ENCODE peak calls at places on chromosome 11, in nine cellular contexts. One of them, this sample, is unnamed.

GRCh38 chr11:67072295-67072694 is 15.6 kb downstream of the RHOD start:
- DNase-seq in CD4-positive, alpha-beta memory T cell: no peak
- DNase-seq in ELF-1: no peak
- DNase-seq in AG20443: no peak
- DNase-seq in stimulated activated CD8-positive, alpha-beta memory T cell treated with anti-CD3 and anti-CD28 coated beads, Interleukin-15, amount 100 ng/mL, for 24 hours: no peak
- DNase-seq in right atrium auricular region: no peak
- DNase-seq in activated T-helper 1 cell treated with anti-CD3 and anti-CD28 coated beads, Interleukin-12 subunit alpha, Interleukin-12 subunit beta, Interleukin-2, Interleukin-4 antibody, amounts not matched to agents 30 ng/mL and 10 ng/mL and 1 ng/mL, durations not matched to agents 14 hours and 24 hours and 36 hours: no peak
- DNase-seq in ELR: no peak
- DNase-seq in GM03348: no peak
- DNase-seq in this sample: no peak

GRCh38 chr11:10441652-10442503 is 13.2 kb upstream of the AMPD3 start:
- DNase-seq in CD4-positive, alpha-beta memory T cell: peak
- DNase-seq in ELF-1: no peak
- DNase-seq in AG20443: no peak
- DNase-seq in stimulated activated CD8-positive, alpha-beta memory T cell treated with anti-CD3 and anti-CD28 coated beads, Interleukin-15, amount 100 ng/mL, for 24 hours: no peak
- DNase-seq in right atrium auricular region: no peak
- DNase-seq in activated T-helper 1 cell treated with anti-CD3 and anti-CD28 coated beads, Interleukin-12 subunit alpha, Interleukin-12 subunit beta, Interleukin-2, Interleukin-4 antibody, amounts not matched to agents 30 ng/mL and 10 ng/mL and 1 ng/mL, durations not matched to agents 14 hours and 24 hours and 36 hours: peak
- DNase-seq in ELR: no peak
- DNase-seq in GM03348: no peak
- DNase-seq in this sample: no peak

GRCh38 chr11:69445131-69445470 is 36.4 kb upstream of the LINC01488 start:
- DNase-seq in CD4-positive, alpha-beta memory T cell: no peak
- DNase-seq in ELF-1: no peak
- DNase-seq in AG20443: no peak
- DNase-seq in stimulated activated CD8-positive, alpha-beta memory T cell treated with anti-CD3 and anti-CD28 coated beads, Interleukin-15, amount 100 ng/mL, for 24 hours: no peak
- DNase-seq in right atrium auricular region: no peak
- DNase-seq in activated T-helper 1 cell treated with anti-CD3 and anti-CD28 coated beads, Interleukin-12 subunit alpha, Interleukin-12 subunit beta, Interleukin-2, Interleukin-4 antibody, amounts not matched to agents 30 ng/mL and 10 ng/mL and 1 ng/mL, durations not matched to agents 14 hours and 24 hours and 36 hours: no peak
- DNase-seq in ELR: no peak
- DNase-seq in GM03348: no peak
- DNase-seq in this sample: no peak

GRCh38 chr11:86341382-86341781 is 33.3 kb upstream of the CCDC81 start:
- DNase-seq in CD4-positive, alpha-beta memory T cell: no peak
- DNase-seq in ELF-1: no peak
- DNase-seq in AG20443: no peak
- DNase-seq in stimulated activated CD8-positive, alpha-beta memory T cell treated with anti-CD3 and anti-CD28 coated beads, Interleukin-15, amount 100 ng/mL, for 24 hours: no peak
- DNase-seq in right atrium auricular region: no peak
- DNase-seq in activated T-helper 1 cell treated with anti-CD3 and anti-CD28 coated beads, Interleukin-12 subunit alpha, Interleukin-12 subunit beta, Interleukin-2, Interleukin-4 antibody, amounts not matched to agents 30 ng/mL and 10 ng/mL and 1 ng/mL, durations not matched to agents 14 hours and 24 hours and 36 hours: no peak
- DNase-seq in ELR: no peak
- DNase-seq in GM03348: no peak
- DNase-seq in this sample: no peak

GRCh38 chr11:63906585-63906984 is 10.4 kb downstream of the RCOR2 start:
- DNase-seq in CD4-positive, alpha-beta memory T cell: peak
- DNase-seq in ELF-1: no peak
- DNase-seq in AG20443: peak
- DNase-seq in stimulated activated CD8-positive, alpha-beta memory T cell treated with anti-CD3 and anti-CD28 coated beads, Interleukin-15, amount 100 ng/mL, for 24 hours: no peak
- DNase-seq in right atrium auricular region: no peak
- DNase-seq in activated T-helper 1 cell treated with anti-CD3 and anti-CD28 coated beads, Interleukin-12 subunit alpha, Interleukin-12 subunit beta, Interleukin-2, Interleukin-4 antibody, amounts not matched to agents 30 ng/mL and 10 ng/mL and 1 ng/mL, durations not matched to agents 14 hours and 24 hours and 36 hours: peak
- DNase-seq in ELR: peak
- DNase-seq in GM03348: peak
- DNase-seq in this sample: no peak

GRCh38 chr11:65492637-65493366 is 6.0 kb upstream of the MALAT1 start:
- DNase-seq in CD4-positive, alpha-beta memory T cell: no peak
- DNase-seq in ELF-1: no peak
- DNase-seq in AG20443: peak
- DNase-seq in stimulated activated CD8-positive, alpha-beta memory T cell treated with anti-CD3 and anti-CD28 coated beads, Interleukin-15, amount 100 ng/mL, for 24 hours: no peak
- DNase-seq in right atrium auricular region: peak
- DNase-seq in activated T-helper 1 cell treated with anti-CD3 and anti-CD28 coated beads, Interleukin-12 subunit alpha, Interleukin-12 subunit beta, Interleukin-2, Interleukin-4 antibody, amounts not matched to agents 30 ng/mL and 10 ng/mL and 1 ng/mL, durations not matched to agents 14 hours and 24 hours and 36 hours: no peak
- DNase-seq in ELR: peak
- DNase-seq in GM03348: peak
- DNase-seq in this sample: no peak

GRCh38 chr11:84947970-84948600 is 679.1 kb downstream of the DLG2 start:
- DNase-seq in CD4-positive, alpha-beta memory T cell: no peak
- DNase-seq in ELF-1: peak
- DNase-seq in AG20443: peak
- DNase-seq in stimulated activated CD8-positive, alpha-beta memory T cell treated with anti-CD3 and anti-CD28 coated beads, Interleukin-15, amount 100 ng/mL, for 24 hours: no peak
- DNase-seq in right atrium auricular region: no peak
- DNase-seq in activated T-helper 1 cell treated with anti-CD3 and anti-CD28 coated beads, Interleukin-12 subunit alpha, Interleukin-12 subunit beta, Interleukin-2, Interleukin-4 antibody, amounts not matched to agents 30 ng/mL and 10 ng/mL and 1 ng/mL, durations not matched to agents 14 hours and 24 hours and 36 hours: no peak
- DNase-seq in ELR: peak
- DNase-seq in GM03348: peak
- DNase-seq in this sample: no peak

GRCh38 chr11:112128483-112129121 is 35.3 kb downstream of the IL18 start:
- DNase-seq in CD4-positive, alpha-beta memory T cell: no peak
- DNase-seq in ELF-1: no peak
- DNase-seq in AG20443: peak
- DNase-seq in stimulated activated CD8-positive, alpha-beta memory T cell treated with anti-CD3 and anti-CD28 coated beads, Interleukin-15, amount 100 ng/mL, for 24 hours: no peak
- DNase-seq in right atrium auricular region: no peak
- DNase-seq in activated T-helper 1 cell treated with anti-CD3 and anti-CD28 coated beads, Interleukin-12 subunit alpha, Interleukin-12 subunit beta, Interleukin-2, Interleukin-4 antibody, amounts not matched to agents 30 ng/mL and 10 ng/mL and 1 ng/mL, durations not matched to agents 14 hours and 24 hours and 36 hours: no peak
- DNase-seq in ELR: peak
- DNase-seq in GM03348: peak
- DNase-seq in this sample: no peak

GRCh38 chr11:1515082-1516060 is 28.8 kb upstream of the MOB2 start:
- DNase-seq in CD4-positive, alpha-beta memory T cell: peak
- DNase-seq in ELF-1: peak
- DNase-seq in AG20443: peak
- DNase-seq in stimulated activated CD8-positive, alpha-beta memory T cell treated with anti-CD3 and anti-CD28 coated beads, Interleukin-15, amount 100 ng/mL, for 24 hours: peak
- DNase-seq in right atrium auricular region: peak
- DNase-seq in activated T-helper 1 cell treated with anti-CD3 and anti-CD28 coated beads, Interleukin-12 subunit alpha, Interleukin-12 subunit beta, Interleukin-2, Interleukin-4 antibody, amounts not matched to agents 30 ng/mL and 10 ng/mL and 1 ng/mL, durations not matched to agents 14 hours and 24 hours and 36 hours: peak
- DNase-seq in ELR: peak
- DNase-seq in GM03348: peak
- DNase-seq in this sample: peak

GRCh38 chr11:11982975-11983374 is 25.5 kb downstream of the DKK3 start:
- DNase-seq in CD4-positive, alpha-beta memory T cell: no peak
- DNase-seq in ELF-1: no peak
- DNase-seq in AG20443: peak
- DNase-seq in stimulated activated CD8-positive, alpha-beta memory T cell treated with anti-CD3 and anti-CD28 coated beads, Interleukin-15, amount 100 ng/mL, for 24 hours: no peak
- DNase-seq in right atrium auricular region: no peak
- DNase-seq in activated T-helper 1 cell treated with anti-CD3 and anti-CD28 coated beads, Interleukin-12 subunit alpha, Interleukin-12 subunit beta, Interleukin-2, Interleukin-4 antibody, amounts not matched to agents 30 ng/mL and 10 ng/mL and 1 ng/mL, durations not matched to agents 14 hours and 24 hours and 36 hours: no peak
- DNase-seq in ELR: peak
- DNase-seq in GM03348: no peak
- DNase-seq in this sample: no peak

GRCh38 chr11:105670811-105671210 is 60.9 kb downstream of the GRIA4 start:
- DNase-seq in CD4-positive, alpha-beta memory T cell: no peak
- DNase-seq in ELF-1: no peak
- DNase-seq in AG20443: no peak
- DNase-seq in stimulated activated CD8-positive, alpha-beta memory T cell treated with anti-CD3 and anti-CD28 coated beads, Interleukin-15, amount 100 ng/mL, for 24 hours: no peak
- DNase-seq in right atrium auricular region: no peak
- DNase-seq in activated T-helper 1 cell treated with anti-CD3 and anti-CD28 coated beads, Interleukin-12 subunit alpha, Interleukin-12 subunit beta, Interleukin-2, Interleukin-4 antibody, amounts not matched to agents 30 ng/mL and 10 ng/mL and 1 ng/mL, durations not matched to agents 14 hours and 24 hours and 36 hours: no peak
- DNase-seq in ELR: peak
- DNase-seq in GM03348: no peak
- DNase-seq in this sample: no peak

GRCh38 chr11:108647701-108648527 is 17.0 kb upstream of the DDX10 start:
- DNase-seq in CD4-positive, alpha-beta memory T cell: peak
- DNase-seq in ELF-1: peak
- DNase-seq in AG20443: peak
- DNase-seq in stimulated activated CD8-positive, alpha-beta memory T cell treated with anti-CD3 and anti-CD28 coated beads, Interleukin-15, amount 100 ng/mL, for 24 hours: no peak
- DNase-seq in right atrium auricular region: peak
- DNase-seq in activated T-helper 1 cell treated with anti-CD3 and anti-CD28 coated beads, Interleukin-12 subunit alpha, Interleukin-12 subunit beta, Interleukin-2, Interleukin-4 antibody, amounts not matched to agents 30 ng/mL and 10 ng/mL and 1 ng/mL, durations not matched to agents 14 hours and 24 hours and 36 hours: peak
- DNase-seq in ELR: peak
- DNase-seq in GM03348: peak
- DNase-seq in this sample: peak

GRCh38 chr11:116733959-116734517 is 38.7 kb downstream of the BUD13 start:
- DNase-seq in CD4-positive, alpha-beta memory T cell: no peak
- DNase-seq in ELF-1: no peak
- DNase-seq in AG20443: no peak
- DNase-seq in stimulated activated CD8-positive, alpha-beta memory T cell treated with anti-CD3 and anti-CD28 coated beads, Interleukin-15, amount 100 ng/mL, for 24 hours: no peak
- DNase-seq in right atrium auricular region: no peak
- DNase-seq in activated T-helper 1 cell treated with anti-CD3 and anti-CD28 coated beads, Interleukin-12 subunit alpha, Interleukin-12 subunit beta, Interleukin-2, Interleukin-4 antibody, amounts not matched to agents 30 ng/mL and 10 ng/mL and 1 ng/mL, durations not matched to agents 14 hours and 24 hours and 36 hours: no peak
- DNase-seq in ELR: no peak
- DNase-seq in GM03348: no peak
- DNase-seq in this sample: no peak

GRCh38 chr11:94574193-94574961 is 7.2 kb downstream of the PIWIL4 start:
- DNase-seq in CD4-positive, alpha-beta memory T cell: no peak
- DNase-seq in ELF-1: no peak
- DNase-seq in AG20443: peak
- DNase-seq in stimulated activated CD8-positive, alpha-beta memory T cell treated with anti-CD3 and anti-CD28 coated beads, Interleukin-15, amount 100 ng/mL, for 24 hours: no peak
- DNase-seq in right atrium auricular region: no peak
- DNase-seq in activated T-helper 1 cell treated with anti-CD3 and anti-CD28 coated beads, Interleukin-12 subunit alpha, Interleukin-12 subunit beta, Interleukin-2, Interleukin-4 antibody, amounts not matched to agents 30 ng/mL and 10 ng/mL and 1 ng/mL, durations not matched to agents 14 hours and 24 hours and 36 hours: no peak
- DNase-seq in ELR: peak
- DNase-seq in GM03348: peak
- DNase-seq in this sample: no peak

GRCh38 chr11:71200172-71200716 is 52.1 kb downstream of the SHANK2 start:
- DNase-seq in CD4-positive, alpha-beta memory T cell: no peak
- DNase-seq in ELF-1: no peak
- DNase-seq in AG20443: no peak
- DNase-seq in stimulated activated CD8-positive, alpha-beta memory T cell treated with anti-CD3 and anti-CD28 coated beads, Interleukin-15, amount 100 ng/mL, for 24 hours: no peak
- DNase-seq in right atrium auricular region: no peak
- DNase-seq in activated T-helper 1 cell treated with anti-CD3 and anti-CD28 coated beads, Interleukin-12 subunit alpha, Interleukin-12 subunit beta, Interleukin-2, Interleukin-4 antibody, amounts not matched to agents 30 ng/mL and 10 ng/mL and 1 ng/mL, durations not matched to agents 14 hours and 24 hours and 36 hours: no peak
- DNase-seq in ELR: no peak
- DNase-seq in GM03348: no peak
- DNase-seq in this sample: no peak

GRCh38 chr11:120294096-120294495 is 31.0 kb upstream of the TLCD5 start:
- DNase-seq in CD4-positive, alpha-beta memory T cell: no peak
- DNase-seq in ELF-1: no peak
- DNase-seq in AG20443: no peak
- DNase-seq in stimulated activated CD8-positive, alpha-beta memory T cell treated with anti-CD3 and anti-CD28 coated beads, Interleukin-15, amount 100 ng/mL, for 24 hours: no peak
- DNase-seq in right atrium auricular region: no peak
- DNase-seq in activated T-helper 1 cell treated with anti-CD3 and anti-CD28 coated beads, Interleukin-12 subunit alpha, Interleukin-12 subunit beta, Interleukin-2, Interleukin-4 antibody, amounts not matched to agents 30 ng/mL and 10 ng/mL and 1 ng/mL, durations not matched to agents 14 hours and 24 hours and 36 hours: no peak
- DNase-seq in ELR: no peak
- DNase-seq in GM03348: no peak
- DNase-seq in this sample: no peak

GRCh38 chr11:123584737-123585136 is 69.7 kb downstream of the SCN3B start:
- DNase-seq in CD4-positive, alpha-beta memory T cell: no peak
- DNase-seq in ELF-1: no peak
- DNase-seq in AG20443: no peak
- DNase-seq in stimulated activated CD8-positive, alpha-beta memory T cell treated with anti-CD3 and anti-CD28 coated beads, Interleukin-15, amount 100 ng/mL, for 24 hours: no peak
- DNase-seq in right atrium auricular region: no peak
- DNase-seq in activated T-helper 1 cell treated with anti-CD3 and anti-CD28 coated beads, Interleukin-12 subunit alpha, Interleukin-12 subunit beta, Interleukin-2, Interleukin-4 antibody, amounts not matched to agents 30 ng/mL and 10 ng/mL and 1 ng/mL, durations not matched to agents 14 hours and 24 hours and 36 hours: no peak
- DNase-seq in ELR: no peak
- DNase-seq in GM03348: no peak
- DNase-seq in this sample: no peak

GRCh38 chr11:57095417-57095816 is 86.3 kb upstream of the LRRC55 start:
- DNase-seq in CD4-positive, alpha-beta memory T cell: no peak
- DNase-seq in ELF-1: no peak
- DNase-seq in AG20443: no peak
- DNase-seq in stimulated activated CD8-positive, alpha-beta memory T cell treated with anti-CD3 and anti-CD28 coated beads, Interleukin-15, amount 100 ng/mL, for 24 hours: no peak
- DNase-seq in right atrium auricular region: no peak
- DNase-seq in activated T-helper 1 cell treated with anti-CD3 and anti-CD28 coated beads, Interleukin-12 subunit alpha, Interleukin-12 subunit beta, Interleukin-2, Interleukin-4 antibody, amounts not matched to agents 30 ng/mL and 10 ng/mL and 1 ng/mL, durations not matched to agents 14 hours and 24 hours and 36 hours: no peak
- DNase-seq in ELR: no peak
- DNase-seq in GM03348: no peak
- DNase-seq in this sample: no peak

GRCh38 chr11:107040447-107041444 is 22.5 kb upstream of the GUCY1A2 start:
- DNase-seq in CD4-positive, alpha-beta memory T cell: no peak
- DNase-seq in ELF-1: no peak
- DNase-seq in AG20443: no peak
- DNase-seq in stimulated activated CD8-positive, alpha-beta memory T cell treated with anti-CD3 and anti-CD28 coated beads, Interleukin-15, amount 100 ng/mL, for 24 hours: no peak
- DNase-seq in right atrium auricular region: no peak
- DNase-seq in activated T-helper 1 cell treated with anti-CD3 and anti-CD28 coated beads, Interleukin-12 subunit alpha, Interleukin-12 subunit beta, Interleukin-2, Interleukin-4 antibody, amounts not matched to agents 30 ng/mL and 10 ng/mL and 1 ng/mL, durations not matched to agents 14 hours and 24 hours and 36 hours: no peak
- DNase-seq in ELR: peak
- DNase-seq in GM03348: no peak
- DNase-seq in this sample: no peak

GRCh38 chr11:72583177-72583553 is 91.1 kb downstream of the PDE2A start:
- DNase-seq in CD4-positive, alpha-beta memory T cell: no peak
- DNase-seq in ELF-1: no peak
- DNase-seq in AG20443: no peak
- DNase-seq in stimulated activated CD8-positive, alpha-beta memory T cell treated with anti-CD3 and anti-CD28 coated beads, Interleukin-15, amount 100 ng/mL, for 24 hours: no peak
- DNase-seq in right atrium auricular region: no peak
- DNase-seq in activated T-helper 1 cell treated with anti-CD3 and anti-CD28 coated beads, Interleukin-12 subunit alpha, Interleukin-12 subunit beta, Interleukin-2, Interleukin-4 antibody, amounts not matched to agents 30 ng/mL and 10 ng/mL and 1 ng/mL, durations not matched to agents 14 hours and 24 hours and 36 hours: no peak
- DNase-seq in ELR: no peak
- DNase-seq in GM03348: no peak
- DNase-seq in this sample: no peak

GRCh38 chr11:109902764-109903436 is 190.3 kb upstream of the ZC3H12C start:
- DNase-seq in CD4-positive, alpha-beta memory T cell: no peak
- DNase-seq in ELF-1: no peak
- DNase-seq in AG20443: no peak
- DNase-seq in stimulated activated CD8-positive, alpha-beta memory T cell treated with anti-CD3 and anti-CD28 coated beads, Interleukin-15, amount 100 ng/mL, for 24 hours: no peak
- DNase-seq in right atrium auricular region: no peak
- DNase-seq in activated T-helper 1 cell treated with anti-CD3 and anti-CD28 coated beads, Interleukin-12 subunit alpha, Interleukin-12 subunit beta, Interleukin-2, Interleukin-4 antibody, amounts not matched to agents 30 ng/mL and 10 ng/mL and 1 ng/mL, durations not matched to agents 14 hours and 24 hours and 36 hours: no peak
- DNase-seq in ELR: no peak
- DNase-seq in GM03348: no peak
- DNase-seq in this sample: no peak

GRCh38 chr11:77411238-77411637 is 62.7 kb downstream of the PAK1 start:
- DNase-seq in CD4-positive, alpha-beta memory T cell: no peak
- DNase-seq in ELF-1: no peak
- DNase-seq in AG20443: peak
- DNase-seq in stimulated activated CD8-positive, alpha-beta memory T cell treated with anti-CD3 and anti-CD28 coated beads, Interleukin-15, amount 100 ng/mL, for 24 hours: peak
- DNase-seq in right atrium auricular region: no peak
- DNase-seq in activated T-helper 1 cell treated with anti-CD3 and anti-CD28 coated beads, Interleukin-12 subunit alpha, Interleukin-12 subunit beta, Interleukin-2, Interleukin-4 antibody, amounts not matched to agents 30 ng/mL and 10 ng/mL and 1 ng/mL, durations not matched to agents 14 hours and 24 hours and 36 hours: peak
- DNase-seq in ELR: peak
- DNase-seq in GM03348: peak
- DNase-seq in this sample: no peak

GRCh38 chr11:830295-831131 is 2.2 kb upstream of the CD151 start:
- DNase-seq in CD4-positive, alpha-beta memory T cell: no peak
- DNase-seq in ELF-1: peak
- DNase-seq in AG20443: peak
- DNase-seq in stimulated activated CD8-positive, alpha-beta memory T cell treated with anti-CD3 and anti-CD28 coated beads, Interleukin-15, amount 100 ng/mL, for 24 hours: no peak
- DNase-seq in right atrium auricular region: no peak
- DNase-seq in activated T-helper 1 cell treated with anti-CD3 and anti-CD28 coated beads, Interleukin-12 subunit alpha, Interleukin-12 subunit beta, Interleukin-2, Interleukin-4 antibody, amounts not matched to agents 30 ng/mL and 10 ng/mL and 1 ng/mL, durations not matched to agents 14 hours and 24 hours and 36 hours: no peak
- DNase-seq in ELR: peak
- DNase-seq in GM03348: peak
- DNase-seq in this sample: no peak

GRCh38 chr11:103619480-103619879 is 417.0 kb upstream of the DDI1 start:
- DNase-seq in CD4-positive, alpha-beta memory T cell: no peak
- DNase-seq in ELF-1: no peak
- DNase-seq in AG20443: no peak
- DNase-seq in stimulated activated CD8-positive, alpha-beta memory T cell treated with anti-CD3 and anti-CD28 coated beads, Interleukin-15, amount 100 ng/mL, for 24 hours: no peak
- DNase-seq in right atrium auricular region: no peak
- DNase-seq in activated T-helper 1 cell treated with anti-CD3 and anti-CD28 coated beads, Interleukin-12 subunit alpha, Interleukin-12 subunit beta, Interleukin-2, Interleukin-4 antibody, amounts not matched to agents 30 ng/mL and 10 ng/mL and 1 ng/mL, durations not matched to agents 14 hours and 24 hours and 36 hours: no peak
- DNase-seq in ELR: no peak
- DNase-seq in GM03348: no peak
- DNase-seq in this sample: no peak

GRCh38 chr11:133930767-133931448 is 25.9 kb downstream of the IGSF9B start:
- DNase-seq in CD4-positive, alpha-beta memory T cell: no peak
- DNase-seq in ELF-1: peak
- DNase-seq in AG20443: peak
- DNase-seq in stimulated activated CD8-positive, alpha-beta memory T cell treated with anti-CD3 and anti-CD28 coated beads, Interleukin-15, amount 100 ng/mL, for 24 hours: no peak
- DNase-seq in right atrium auricular region: no peak
- DNase-seq in activated T-helper 1 cell treated with anti-CD3 and anti-CD28 coated beads, Interleukin-12 subunit alpha, Interleukin-12 subunit beta, Interleukin-2, Interleukin-4 antibody, amounts not matched to agents 30 ng/mL and 10 ng/mL and 1 ng/mL, durations not matched to agents 14 hours and 24 hours and 36 hours: no peak
- DNase-seq in ELR: peak
- DNase-seq in GM03348: no peak
- DNase-seq in this sample: no peak

GRCh38 chr11:2999464-2999998 is 7.4 kb upstream of the NAP1L4 start:
- DNase-seq in CD4-positive, alpha-beta memory T cell: no peak
- DNase-seq in ELF-1: no peak
- DNase-seq in AG20443: no peak
- DNase-seq in stimulated activated CD8-positive, alpha-beta memory T cell treated with anti-CD3 and anti-CD28 coated beads, Interleukin-15, amount 100 ng/mL, for 24 hours: no peak
- DNase-seq in right atrium auricular region: no peak
- DNase-seq in activated T-helper 1 cell treated with anti-CD3 and anti-CD28 coated beads, Interleukin-12 subunit alpha, Interleukin-12 subunit beta, Interleukin-2, Interleukin-4 antibody, amounts not matched to agents 30 ng/mL and 10 ng/mL and 1 ng/mL, durations not matched to agents 14 hours and 24 hours and 36 hours: no peak
- DNase-seq in ELR: no peak
- DNase-seq in GM03348: no peak
- DNase-seq in this sample: no peak

GRCh38 chr11:12692238-12693074 is 18.2 kb downstream of the TEAD1 start:
- DNase-seq in CD4-positive, alpha-beta memory T cell: no peak
- DNase-seq in ELF-1: peak
- DNase-seq in AG20443: peak
- DNase-seq in stimulated activated CD8-positive, alpha-beta memory T cell treated with anti-CD3 and anti-CD28 coated beads, Interleukin-15, amount 100 ng/mL, for 24 hours: no peak
- DNase-seq in right atrium auricular region: peak
- DNase-seq in activated T-helper 1 cell treated with anti-CD3 and anti-CD28 coated beads, Interleukin-12 subunit alpha, Interleukin-12 subunit beta, Interleukin-2, Interleukin-4 antibody, amounts not matched to agents 30 ng/mL and 10 ng/mL and 1 ng/mL, durations not matched to agents 14 hours and 24 hours and 36 hours: no peak
- DNase-seq in ELR: peak
- DNase-seq in GM03348: peak
- DNase-seq in this sample: no peak

GRCh38 chr11:28107331-28107725 is 628 bp downstream of the KIF18A start:
- DNase-seq in CD4-positive, alpha-beta memory T cell: peak
- DNase-seq in ELF-1: no peak
- DNase-seq in AG20443: no peak
- DNase-seq in stimulated activated CD8-positive, alpha-beta memory T cell treated with anti-CD3 and anti-CD28 coated beads, Interleukin-15, amount 100 ng/mL, for 24 hours: no peak
- DNase-seq in right atrium auricular region: no peak
- DNase-seq in activated T-helper 1 cell treated with anti-CD3 and anti-CD28 coated beads, Interleukin-12 subunit alpha, Interleukin-12 subunit beta, Interleukin-2, Interleukin-4 antibody, amounts not matched to agents 30 ng/mL and 10 ng/mL and 1 ng/mL, durations not matched to agents 14 hours and 24 hours and 36 hours: peak
- DNase-seq in ELR: peak
- DNase-seq in GM03348: no peak
- DNase-seq in this sample: no peak

GRCh38 chr11:131690776-131691557 is 320.6 kb downstream of the NTM start:
- DNase-seq in CD4-positive, alpha-beta memory T cell: no peak
- DNase-seq in ELF-1: no peak
- DNase-seq in AG20443: no peak
- DNase-seq in stimulated activated CD8-positive, alpha-beta memory T cell treated with anti-CD3 and anti-CD28 coated beads, Interleukin-15, amount 100 ng/mL, for 24 hours: no peak
- DNase-seq in right atrium auricular region: no peak
- DNase-seq in activated T-helper 1 cell treated with anti-CD3 and anti-CD28 coated beads, Interleukin-12 subunit alpha, Interleukin-12 subunit beta, Interleukin-2, Interleukin-4 antibody, amounts not matched to agents 30 ng/mL and 10 ng/mL and 1 ng/mL, durations not matched to agents 14 hours and 24 hours and 36 hours: no peak
- DNase-seq in ELR: no peak
- DNase-seq in GM03348: no peak
- DNase-seq in this sample: no peak

GRCh38 chr11:36002196-36002595 is 58.3 kb downstream of the LDLRAD3 start:
- DNase-seq in CD4-positive, alpha-beta memory T cell: no peak
- DNase-seq in ELF-1: peak
- DNase-seq in AG20443: no peak
- DNase-seq in stimulated activated CD8-positive, alpha-beta memory T cell treated with anti-CD3 and anti-CD28 coated beads, Interleukin-15, amount 100 ng/mL, for 24 hours: no peak
- DNase-seq in right atrium auricular region: no peak
- DNase-seq in activated T-helper 1 cell treated with anti-CD3 and anti-CD28 coated beads, Interleukin-12 subunit alpha, Interleukin-12 subunit beta, Interleukin-2, Interleukin-4 antibody, amounts not matched to agents 30 ng/mL and 10 ng/mL and 1 ng/mL, durations not matched to agents 14 hours and 24 hours and 36 hours: no peak
- DNase-seq in ELR: no peak
- DNase-seq in GM03348: no peak
- DNase-seq in this sample: peak

GRCh38 chr11:122317337-122317736 is 201.3 kb upstream of the BLID start:
- DNase-seq in CD4-positive, alpha-beta memory T cell: no peak
- DNase-seq in ELF-1: no peak
- DNase-seq in AG20443: peak
- DNase-seq in stimulated activated CD8-positive, alpha-beta memory T cell treated with anti-CD3 and anti-CD28 coated beads, Interleukin-15, amount 100 ng/mL, for 24 hours: no peak
- DNase-seq in right atrium auricular region: no peak
- DNase-seq in activated T-helper 1 cell treated with anti-CD3 and anti-CD28 coated beads, Interleukin-12 subunit alpha, Interleukin-12 subunit beta, Interleukin-2, Interleukin-4 antibody, amounts not matched to agents 30 ng/mL and 10 ng/mL and 1 ng/mL, durations not matched to agents 14 hours and 24 hours and 36 hours: no peak
- DNase-seq in ELR: no peak
- DNase-seq in GM03348: peak
- DNase-seq in this sample: no peak